ENCODE peak calls at places on chromosome X, in seven cellular contexts. K is SK-N-SH, P is AG04450, F is Peyer's patch, B is neuronal stem cell, R is H7, T is cardiac muscle cell. V is an unnamed sample. For H3K27me3, the result is how much of the 10 kb centered on the place peaks cover.

GRCh38 chrX:129718701-129719100 is 20.1 kb upstream of the XPNPEP2 start:
- DNase-seq in K (no peak), P (no peak), F (no peak), B (no peak), R (no peak), T (no peak), V (no peak)

GRCh38 chrX:115284877-115285276 is 4.6 kb upstream of the LUZP4 start:
- DNase-seq in K (no peak), P (no peak), F (no peak), B (no peak), R (no peak), T (no peak), V (no peak)

GRCh38 chrX:129449141-129449540 is 74.1 kb downstream of the SMARCA1 start:
- DNase-seq in K (no peak), P (no peak), F (no peak), B (no peak), R (no peak), T (no peak), V (no peak)

GRCh38 chrX:9339603-9340569 is 125.0 kb upstream of the TBL1X start:
- DNase-seq in K (no peak), P (no peak), F (peak), B (no peak), R (peak), T (no peak), V (peak)

GRCh38 chrX:120749141-120749846 is 119.4 kb upstream of the C1GALT1C1 start:
- DNase-seq in K (no peak), P (no peak), F (peak), B (no peak), R (no peak), T (no peak), V (no peak)

GRCh38 chrX:41824551-41824950 is 98.8 kb downstream of the CASK start:
- DNase-seq in K (no peak), P (no peak), F (no peak), B (no peak), R (no peak), T (no peak), V (no peak)

GRCh38 chrX:108447303-108447702 is 7.7 kb downstream of the COL4A5 start:
- DNase-seq in K (no peak), P (no peak), F (no peak), B (no peak), R (no peak), T (no peak), V (no peak)

GRCh38 chrX:108307408-108308085 is 130.7 kb downstream of the COL4A6 start:
- DNase-seq in K (no peak), P (no peak), F (no peak), B (no peak), R (no peak), T (no peak), V (no peak)

GRCh38 chrX:9902651-9903050 is 64.5 kb upstream of the CLDN34 start:
- DNase-seq in K (no peak), P (no peak), F (no peak), B (no peak), R (no peak), T (no peak), V (no peak)

GRCh38 chrX:22276781-22277180 is 4.1 kb downstream of the CBLL2 start:
- DNase-seq in K (no peak), P (no peak), F (no peak), B (no peak), R (no peak), T (no peak), V (no peak)

GRCh38 chrX:139112432-139112831 is 400.9 kb upstream of the FGF13 start:
- DNase-seq in K (no peak), P (no peak), F (no peak), B (no peak), R (no peak), T (no peak), V (no peak)
- H3K27me3 ChIP-seq in K (under half), P (under half), F (under half), B (under half), R (under half), T (under half), V (under half)

GRCh38 chrX:77961063-77961462 is 8.4 kb downstream of the PGAM4 start:
- DNase-seq in K (no peak), P (no peak), F (no peak), B (no peak), R (no peak), T (no peak), V (no peak)

GRCh38 chrX:77962068-77962902 is 7.2 kb downstream of the PGAM4 start:
- DNase-seq in K (no peak), P (no peak), F (no peak), B (no peak), R (no peak), T (no peak), V (peak)

GRCh38 chrX:77960567-77960966 is 8.9 kb downstream of the PGAM4 start:
- DNase-seq in K (no peak), P (no peak), F (no peak), B (no peak), R (no peak), T (no peak), V (no peak)

GRCh38 chrX:77969538-77969937 is at the start of gene PGAM4:
- DNase-seq in K (no peak), P (no peak), F (no peak), B (no peak), R (no peak), T (no peak), V (no peak)

DNA sequence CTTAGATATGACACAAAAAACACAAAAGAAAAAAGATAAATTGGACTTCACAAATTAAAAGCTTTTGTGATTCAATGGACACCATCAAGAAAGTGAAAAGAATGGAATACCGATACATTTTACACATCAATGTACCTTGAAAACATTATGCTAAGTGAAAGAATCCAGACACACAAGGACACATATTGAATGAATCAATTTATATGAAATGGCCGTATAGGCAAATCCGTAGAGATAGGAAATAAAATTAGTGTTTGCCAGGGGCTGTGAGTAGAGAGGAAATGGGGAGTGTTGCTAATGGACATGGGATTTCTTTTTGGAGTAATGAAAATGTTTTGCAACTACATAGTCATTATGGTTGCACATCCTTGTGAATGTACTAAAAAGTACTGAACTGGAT is 3.1 kb downstream of the PGAM4 start:
- DNase-seq in K (peak), P (no peak), F (no peak), B (no peak), R (no peak), T (no peak), V (no peak)
- H3K27me3 ChIP-seq in K (under half), P (under half), F (under half), B (under half), R (under half), T (under half), V (under half)

GRCh38 chrX:17017134-17017533 is 70.7 kb downstream of the REPS2 start:
- DNase-seq in K (no peak), P (no peak), F (no peak), B (no peak), R (no peak), T (no peak), V (no peak)

GRCh38 chrX:17009856-17010650 is 63.6 kb downstream of the REPS2 start:
- DNase-seq in K (no peak), P (no peak), F (no peak), B (no peak), R (no peak), T (no peak), V (no peak)

DNA sequence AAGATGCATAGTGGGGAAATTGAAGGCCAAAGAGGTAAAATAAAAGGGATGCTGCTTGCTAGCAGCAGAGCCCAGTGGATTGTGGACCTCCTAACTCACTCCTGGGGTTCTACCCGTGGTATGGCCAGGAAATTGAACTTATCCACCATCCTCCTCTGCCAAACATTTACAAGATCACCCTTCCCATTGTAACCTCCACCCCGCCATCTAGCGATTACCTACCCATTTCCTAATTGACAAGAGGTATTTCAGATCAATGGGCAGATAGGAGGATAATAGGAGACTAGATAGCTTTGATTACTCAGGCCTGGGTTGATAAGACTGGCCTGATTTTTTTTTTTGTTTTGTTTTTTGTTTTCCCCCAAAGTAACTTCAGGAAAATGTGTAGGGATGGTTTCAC is 67.8 kb downstream of the REPS2 start:
- DNase-seq in K (no peak), P (no peak), F (no peak), B (no peak), R (no peak), T (no peak), V (no peak)
- H3K27me3 ChIP-seq in K (under half), P (under half), F (under half), B (under half), R (under half), T (under half), V (under half)

GRCh38 chrX:109873983-109874382 is 128.9 kb upstream of the TMEM164 start:
- DNase-seq in K (no peak), P (no peak), F (no peak), B (no peak), R (no peak), T (no peak), V (no peak)

GRCh38 chrX:109873576-109873975 is 129.3 kb upstream of the TMEM164 start:
- DNase-seq in K (no peak), P (no peak), F (no peak), B (no peak), R (no peak), T (no peak), V (no peak)

GRCh38 chrX:109874548-109874947 is 128.4 kb upstream of the TMEM164 start:
- DNase-seq in K (no peak), P (no peak), F (no peak), B (no peak), R (no peak), T (no peak), V (no peak)

GRCh38 chrX:109872021-109872730 is 130.7 kb upstream of the TMEM164 start:
- DNase-seq in K (no peak), P (peak), F (no peak), B (no peak), R (no peak), T (no peak), V (no peak)

GRCh38 chrX:109875831-109876230 is 127.1 kb upstream of the TMEM164 start:
- DNase-seq in K (no peak), P (no peak), F (no peak), B (no peak), R (no peak), T (no peak), V (no peak)
- H3K27me3 ChIP-seq in K (under half), P (under half), F (under half), B (under half), R (under half), T (under half), V (under half)